ENCODE peak calls at places on chromosomes 12 and 14, in four cellular contexts. P, D, I and Z are unnamed samples.

GRCh38 chr12:125515887-125516286 is 450.7 kb downstream of the AACS start:
- DNase-seq in P (no peak), D (no peak), I (no peak), Z (no peak)

GRCh38 chr12:89504560-89505346 is 19.8 kb downstream of the GALNT4 start:
- DNase-seq in D (no peak), P (no peak), I (no peak), Z (no peak)

GRCh38 chr12:52171950-52172512 is 19.8 kb downstream of the KRT80 start:
- DNase-seq in D (peak; percentile 80), P (peak; percentile 39), I (no peak), Z (no peak)

GRCh38 chr14:95222151-95222631 is 64.9 kb upstream of the DICER1 start:
- DNase-seq in P (peak; percentile 6), D (no peak), I (no peak), Z (no peak)

GRCh38 chr14:55580401-55581010 is 499 bp downstream of the KTN1 start:
- DNase-seq in P (no peak), I (no peak), D (no peak), Z (no peak)

GRCh38 chr14:86799244-86799647 is 1193.7 kb downstream of the GALC start:
- DNase-seq in I (no peak), P (peak; percentile 72), D (no peak), Z (no peak)

GRCh38 chr12:83818888-83819287 is 1093.7 kb downstream of the SLC6A15 start:
- DNase-seq in D (no peak), P (no peak), I (no peak), Z (no peak)

GRCh38 chr14:20667957-20668356 is 16.4 kb upstream of the RNASE4 start:
- DNase-seq in D (no peak), I (peak; percentile 85), P (no peak), Z (no peak)

GRCh38 chr14:69107407-69108003 is 45.4 kb downstream of the DCAF5 start:
- DNase-seq in D (no peak), I (peak; percentile 20), P (peak; percentile 69), Z (no peak)

GRCh38 chr12:106329231-106329985 is 26.9 kb downstream of the TCP11L2 start:
- DNase-seq in P (no peak), D (no peak), I (no peak), Z (no peak)

GRCh38 chr12:116121453-116121871 is 156.0 kb downstream of the MED13L start:
- DNase-seq in I (no peak), P (no peak), D (no peak), Z (no peak)

GRCh38 chr12:19963972-19964371 is 404.4 kb upstream of the PDE3A start:
- DNase-seq in D (no peak), I (peak; percentile 13), P (no peak), Z (no peak)

GRCh38 chr12:27309995-27310315 is 22.7 kb upstream of the BMAL2 start:
- DNase-seq in P (no peak), D (no peak), I (no peak), Z (no peak)
- H3K9ac ChIP-seq in P (no peak overlapping the region), D (no peak overlapping the region), I (no peak overlapping the region), Z (no peak overlapping the region)

DNA sequence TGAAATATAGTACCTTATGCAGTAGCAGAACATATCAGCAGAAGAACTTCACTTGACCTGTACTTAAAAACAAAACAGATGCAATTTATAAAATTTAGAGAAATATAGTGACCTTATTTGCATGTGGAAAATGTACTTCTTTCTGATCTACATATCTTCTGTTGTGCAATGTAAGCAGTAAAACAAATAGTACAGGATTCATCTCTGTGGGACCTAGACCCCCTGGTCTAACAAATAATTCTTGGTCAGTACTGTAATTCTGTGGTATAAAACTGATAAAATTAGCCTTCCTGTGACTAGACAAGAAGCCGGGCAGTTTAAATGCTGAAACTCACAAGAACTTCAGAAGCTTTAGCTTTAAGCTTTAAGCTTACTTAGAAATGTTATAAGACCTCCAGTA is 21.6 kb downstream of the HIF1A start:
- DNase-seq in D (no peak), P (no peak), I (no peak), Z (no peak)
- H3K4me1 ChIP-seq in D (peaks cover 11% of the 10 kb centered on the region), P (peaks cover 74% of the 10 kb centered on the region), I (peaks cover 38% of the 10 kb centered on the region), Z (no peaks in the 10 kb centered on the region)

GRCh38 chr14:22311625-22312024 is 277.4 kb downstream of the DAD1 start:
- DNase-seq in P (no peak), D (no peak), I (no peak), Z (no peak)

GRCh38 chr14:22313172-22313801 is 275.7 kb downstream of the DAD1 start:
- DNase-seq in I (no peak), D (no peak), P (no peak), Z (no peak)

GRCh38 chr14:22315336-22315735 is 273.7 kb downstream of the DAD1 start:
- DNase-seq in P (no peak), I (no peak), D (no peak), Z (no peak)

GRCh38 chr14:22316473-22316872 is 272.6 kb downstream of the DAD1 start:
- DNase-seq in I (no peak), P (no peak), D (no peak), Z (no peak)

GRCh38 chr14:22314183-22314820 is 274.7 kb downstream of the DAD1 start:
- DNase-seq in D (no peak), I (peak; percentile 48), P (peak; percentile 82), Z (peak; percentile 27)
- TF ChIP-seq SUZ12 in D (no peak), I (no peak), P (no peak), Z (no peak)

GRCh38 chr12:57632369-57632897 is 568 bp downstream of the B4GALNT1 start:
- DNase-seq in D (peak; percentile 85), I (no peak), P (no peak), Z (no peak)
- H3K9ac ChIP-seq in D (no peak overlapping the region), I (no peak overlapping the region), P (peak overlapping the region; percentile 63), Z (peak overlapping the region; percentile 92)

DNA sequence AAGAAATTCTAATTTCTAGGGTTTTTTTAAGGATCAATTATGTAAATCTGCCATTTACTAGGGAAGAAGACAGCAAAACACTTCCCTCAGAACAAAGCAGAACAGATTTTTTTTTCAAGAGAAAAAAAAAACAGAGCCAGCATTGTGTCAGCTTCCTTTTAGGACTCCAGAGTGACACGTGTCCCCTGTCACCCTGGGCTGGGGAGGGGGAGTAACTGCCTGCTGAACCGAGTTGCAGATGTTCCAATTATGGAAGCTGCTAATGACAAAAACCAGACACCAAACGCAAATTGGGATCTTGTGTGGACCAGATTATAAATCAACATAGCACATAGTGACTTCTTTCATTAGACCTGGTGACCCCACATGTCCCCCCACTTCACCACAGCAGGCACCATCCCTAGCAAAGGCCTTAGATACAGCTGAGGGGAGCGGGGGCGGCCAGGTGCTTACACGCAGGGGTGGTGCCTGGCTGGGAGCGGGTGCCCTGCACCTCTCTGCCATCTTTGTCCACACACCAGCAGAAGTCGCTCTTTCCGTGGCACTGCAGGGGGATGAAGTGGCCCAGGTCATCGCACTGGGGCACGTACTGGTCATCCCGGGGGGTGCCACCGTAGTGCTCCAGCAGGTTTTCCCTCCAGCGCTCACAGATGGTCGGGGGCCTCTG is 25.4 kb downstream of the RTRAF start:
- DNase-seq in D (no peak), P (no peak), I (no peak), Z (no peak)
- H3K4me1 ChIP-seq in D (peaks cover 7% of the 10 kb centered on the region), P (no peaks in the 10 kb centered on the region), I (no peaks in the 10 kb centered on the region), Z (peaks cover 7% of the 10 kb centered on the region)

GRCh38 chr12:30447061-30447750 is 248.5 kb downstream of the IPO8 start:
- DNase-seq in P (no peak), D (no peak), I (no peak), Z (no peak)

GRCh38 chr12:30450226-30450625 is 245.4 kb downstream of the IPO8 start:
- DNase-seq in P (no peak), I (no peak), D (no peak), Z (no peak)

GRCh38 chr12:30448038-30448437 is 247.6 kb downstream of the IPO8 start:
- DNase-seq in D (no peak), I (no peak), P (no peak), Z (no peak)

DNA sequence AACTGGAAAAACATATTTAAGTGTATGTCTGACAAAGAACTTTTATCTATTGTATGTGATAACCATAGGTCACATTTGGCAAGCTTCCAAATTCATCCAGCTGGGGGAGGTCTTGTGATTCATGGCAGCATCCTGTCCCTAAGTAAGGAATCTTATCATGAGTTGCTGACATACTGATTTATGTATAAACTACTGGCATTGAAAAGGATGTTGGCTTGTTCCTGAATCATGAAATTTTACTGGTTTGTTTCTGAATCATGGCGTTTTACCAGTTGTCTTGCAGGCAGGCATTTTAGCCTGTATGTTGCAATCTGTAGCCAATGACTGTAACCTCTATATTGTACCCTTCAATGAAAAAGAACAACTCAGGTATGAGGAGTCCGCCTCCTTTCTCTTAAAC is 244.8 kb downstream of the IPO8 start:
- DNase-seq in I (no peak), D (no peak), P (no peak), Z (no peak)
- TF ChIP-seq SUZ12 in I (no peak), D (no peak), P (no peak), Z (no peak)

GRCh38 chr12:65925626-65926025 is 101.3 kb downstream of the HMGA2 start:
- DNase-seq in I (no peak), D (no peak), P (peak; percentile 25), Z (no peak)
- H3K9ac ChIP-seq in I (no peak overlapping the region), D (no peak overlapping the region), P (peak overlapping the region; percentile 66), Z (no peak overlapping the region)

GRCh38 chr12:11651785-11652184 is 2.3 kb downstream of the ETV6 start:
- DNase-seq in D (no peak), P (no peak), I (no peak), Z (no peak)

GRCh38 chr12:11651377-11651776 is 1.9 kb downstream of the ETV6 start:
- DNase-seq in P (no peak), D (no peak), I (no peak), Z (no peak)

GRCh38 chr12:11652351-11653040 is 3.0 kb downstream of the ETV6 start:
- DNase-seq in I (peak; percentile 71), D (no peak), P (no peak), Z (no peak)

GRCh38 chr12:11654338-11654737 is 4.9 kb downstream of the ETV6 start:
- DNase-seq in I (peak; percentile 40), D (no peak), P (no peak), Z (no peak)

DNA sequence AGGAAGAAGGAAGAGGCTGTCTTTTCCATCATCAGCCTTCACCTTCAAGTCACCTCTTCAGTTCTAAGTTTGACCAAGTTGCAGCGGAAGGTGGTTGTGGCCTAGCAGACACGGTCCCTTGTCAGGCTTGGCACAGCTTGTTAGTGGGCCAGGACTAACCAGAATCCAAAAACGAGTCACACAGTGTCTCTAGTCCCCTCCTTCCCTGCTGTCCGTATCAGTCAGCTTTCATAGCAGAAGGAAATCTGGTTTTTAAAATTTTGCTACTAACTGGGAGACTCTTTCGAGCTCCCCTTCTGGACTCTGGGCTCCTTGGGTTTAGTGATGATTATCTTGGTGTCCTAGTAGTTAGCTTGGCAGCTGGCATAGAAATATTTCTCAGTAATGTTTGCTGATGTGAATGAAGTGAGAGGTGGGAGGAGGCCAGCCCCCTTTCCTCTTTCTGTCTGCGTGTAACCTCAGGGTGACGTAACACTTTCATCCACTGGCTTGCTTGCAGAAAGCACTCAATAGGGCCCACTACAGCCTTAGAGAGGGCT is 3.8 kb downstream of the ETV6 start:
- DNase-seq in I (peak; percentile 69), D (no peak), P (no peak), Z (no peak)
- H3K4me1 ChIP-seq in I (peaks cover 16% of the 10 kb centered on the region), D (peaks cover 17% of the 10 kb centered on the region), P (peaks cover 31% of the 10 kb centered on the region), Z (peaks cover 3% of the 10 kb centered on the region)

GRCh38 chr12:99722690-99723486 is 75.3 kb downstream of the GARIN6 start:
- DNase-seq in D (peak; percentile 53), I (no peak), P (no peak), Z (peak; percentile 33)
- TF ChIP-seq SUZ12 in D (no peak), I (no peak), P (no peak), Z (no peak)